ENCODE peak calls at places on chromosomes 12 and 14, in ten cellular contexts. J is ovary, B is testis, G is body of pancreas, C is SK-N-SH, N is endodermal cell, O is fibroblast of lung, X is thoracic aorta, H is A549, V is tibial artery. D is an unnamed sample. For H3K4me1, the result is how much of the 10 kb centered on the place peaks cover.

GRCh38 chr12:74646831-74647230 is 109.2 kb downstream of the ATXN7L3B start:
- DNase-seq in J (no peak), B (no peak), G (no peak), C (no peak), N (no peak), O (no peak), X (no peak), H (peak), V (no peak), D (peak)

GRCh38 chr12:86572455-86572854 is 316.3 kb upstream of the MGAT4C start:
- DNase-seq in J (no peak), B (no peak), G (no peak), C (no peak), N (no peak), O (no peak), X (no peak), H (no peak), V (no peak), D (no peak)

GRCh38 chr12:104656921-104657320 is 200.2 kb downstream of the CHST11 start:
- DNase-seq in J (no peak), B (no peak), G (no peak), C (no peak), N (no peak), O (no peak), X (no peak), H (no peak), V (peak), D (no peak)

GRCh38 chr12:24760606-24761378 is 188.1 kb downstream of the BCAT1 start:
- DNase-seq in J (no peak), B (no peak), G (no peak), C (no peak), N (no peak), O (no peak), X (no peak), H (no peak), V (no peak), D (no peak)

GRCh38 chr12:29088611-29089219 is 60.4 kb upstream of the FAR2 start:
- DNase-seq in J (no peak), B (no peak), G (no peak), C (peak), N (no peak), O (peak), X (no peak), H (peak), V (no peak), D (peak)

GRCh38 chr14:54003064-54003463 is 46.4 kb upstream of the BMP4 start:
- DNase-seq in J (no peak), B (no peak), G (no peak), C (no peak), N (no peak), O (no peak), X (no peak), H (no peak), V (no peak), D (no peak)

GRCh38 chr12:65926119-65927004 is 102.1 kb downstream of the HMGA2 start:
- DNase-seq in J (no peak), B (no peak), G (no peak), C (no peak), N (peak), O (no peak), X (no peak), H (no peak), V (no peak), D (peak)

GRCh38 chr12:116954700-116955381 is 44.1 kb downstream of the FBXW8 start:
- DNase-seq in J (peak), B (peak), G (peak), C (no peak), N (peak), O (no peak), X (no peak), H (no peak), V (peak), D (no peak)

GRCh38 chr12:31325524-31325875 is 450 bp downstream of the SINHCAF start:
- DNase-seq in J (no peak), B (no peak), G (peak), C (no peak), N (no peak), O (no peak), X (peak), H (peak), V (peak), D (peak)

GRCh38 chr12:17062296-17063061 is 456.5 kb upstream of the LMO3 start:
- DNase-seq in J (no peak), B (no peak), G (no peak), C (no peak), N (no peak), O (no peak), X (no peak), H (peak), V (no peak), D (peak)

GRCh38 chr12:112945515-112945914 is 7.2 kb downstream of the OAS3 start:
- DNase-seq in J (no peak), B (no peak), G (no peak), C (no peak), N (peak), O (no peak), X (no peak), H (no peak), V (no peak), D (no peak)

GRCh38 chr12:110355080-110355479 is 48.4 kb downstream of the ANAPC7 start:
- DNase-seq in J (no peak), B (no peak), G (no peak), C (peak), N (peak), O (peak), X (no peak), H (peak), V (no peak), D (peak)

GRCh38 chr12:90896164-90896563 is 58.8 kb downstream of the CCER1 start:
- DNase-seq in J (no peak), B (no peak), G (no peak), C (no peak), N (peak), O (peak), X (no peak), H (no peak), V (no peak), D (no peak)

GRCh38 chr12:58346032-58346632 is 404.8 kb downstream of the ATP23 start:
- DNase-seq in J (no peak), B (no peak), G (no peak), C (peak), N (no peak), O (peak), X (no peak), H (peak), V (no peak), D (peak)

GRCh38 chr14:104322531-104323466 is 184.4 kb downstream of the KIF26A start:
- DNase-seq in J (no peak), B (peak), G (no peak), C (no peak), N (peak), O (no peak), X (no peak), H (no peak), V (no peak), D (no peak)

GRCh38 chr12:133080051-133080618 is 588 bp upstream of the ZNF140 start:
- DNase-seq in J (peak), B (peak), G (peak), C (peak), N (peak), O (peak), X (peak), H (peak), V (peak), D (peak)

GRCh38 chr12:90245396-90245795 is 536.8 kb upstream of the ATP2B1 start:
- DNase-seq in J (peak), B (no peak), G (no peak), C (no peak), N (no peak), O (no peak), X (no peak), H (no peak), V (no peak), D (no peak)

GRCh38 chr12:56028511-56029165 is 7.8 kb downstream of the IKZF4 start:
- DNase-seq in J (no peak), B (no peak), G (no peak), C (no peak), N (no peak), O (peak), X (no peak), H (no peak), V (no peak), D (no peak)

GRCh38 chr14:102819790-102820330 is 42.6 kb downstream of the TRAF3 start:
- DNase-seq in J (no peak), B (no peak), G (no peak), C (no peak), N (no peak), O (no peak), X (no peak), H (no peak), V (no peak), D (peak)

GRCh38 chr14:104968153-104968527 is 10.0 kb downstream of the AHNAK2 start:
- DNase-seq in J (peak), B (peak), G (peak), C (peak), N (peak), O (peak), X (no peak), H (peak), V (peak), D (peak)

GRCh38 chr12:93796719-93797118 is 119.5 kb downstream of the CRADD start:
- DNase-seq in J (no peak), B (no peak), G (no peak), C (no peak), N (no peak), O (no peak), X (no peak), H (no peak), V (no peak), D (no peak)

GRCh38 chr12:52238206-52238840 is 5.3 kb downstream of the KRT7 start:
- DNase-seq in J (no peak), B (no peak), G (no peak), C (no peak), N (no peak), O (no peak), X (no peak), H (peak), V (no peak), D (no peak)

GRCh38 chr14:95522116-95522515 is 5.7 kb upstream of the SYNE3 start:
- DNase-seq in J (no peak), B (no peak), G (no peak), C (no peak), N (no peak), O (no peak), X (no peak), H (no peak), V (no peak), D (no peak)
- TF ChIP-seq CTCF in J (no peak), B (no peak), G (no peak), C (no peak), N (no peak), O (no peak), X (no peak), H (no peak), V (no peak), D (no peak)

DNA sequence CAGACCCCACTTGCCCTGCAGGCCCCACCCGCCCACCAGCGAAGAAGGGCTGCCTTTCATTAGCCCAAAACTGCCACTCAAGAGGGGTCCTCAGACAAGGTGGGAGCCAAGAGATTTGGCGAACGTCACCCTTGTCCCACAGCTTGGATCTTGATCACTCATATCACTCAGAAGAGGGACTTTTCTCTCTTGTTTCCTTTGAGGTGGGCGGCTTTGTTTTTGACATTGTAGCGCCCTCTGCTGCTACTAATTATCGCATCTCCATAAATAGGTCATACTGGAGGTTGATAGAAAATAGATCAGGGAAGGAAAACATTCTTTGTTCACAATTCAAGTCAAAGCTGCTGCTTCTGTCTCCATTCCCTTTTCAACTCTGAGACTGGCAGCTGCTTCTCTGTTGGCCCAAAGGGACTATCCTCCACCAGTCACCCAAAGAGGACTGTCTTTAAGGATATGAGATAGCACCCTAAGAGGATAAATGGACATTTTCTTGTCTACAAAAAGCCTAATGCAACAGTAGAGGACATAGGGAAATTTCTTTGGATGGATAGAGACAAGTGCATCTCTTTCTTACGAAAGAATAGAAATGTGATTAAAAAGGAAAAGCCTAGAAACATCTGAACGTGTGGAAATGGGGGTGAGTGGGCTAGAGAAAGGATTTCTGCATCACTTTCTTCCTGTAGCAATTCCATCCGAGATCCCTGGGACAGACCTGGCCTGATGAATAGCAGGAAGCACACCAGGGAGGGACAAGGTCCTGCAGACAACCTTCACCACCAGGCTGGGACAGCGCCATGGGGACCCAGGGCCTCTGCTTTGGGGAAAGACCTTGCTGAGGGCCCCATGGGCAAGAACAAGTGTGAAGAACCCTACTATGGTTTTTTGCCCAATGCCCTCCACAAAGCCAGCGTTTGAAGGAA is 115.8 kb downstream of the DAD1 start:
- DNase-seq in J (no peak), B (peak), G (peak), C (peak), N (peak), O (no peak), X (no peak), H (peak), V (peak), D (peak)
- H3K4me1 ChIP-seq in J (under half), B (under half), G (under half), C (under half), N (under half), O (under half), X (under half), H (under half), V (under half), D (half or more)

GRCh38 chr12:106855221-106855758 is 80.8 kb downstream of the RIC8B start:
- DNase-seq in J (no peak), B (no peak), G (no peak), C (no peak), N (no peak), O (no peak), X (no peak), H (no peak), V (no peak), D (no peak)
- TF ChIP-seq CTCF in J (no peak), B (no peak), G (no peak), C (no peak), N (no peak), O (no peak), X (no peak), H (no peak), V (no peak), D (no peak)

GRCh38 chr12:4418913-4419312 is 26.7 kb downstream of the FGF6 start:
- DNase-seq in J (no peak), B (no peak), G (no peak), C (no peak), N (peak), O (no peak), X (no peak), H (no peak), V (no peak), D (no peak)
- H3K4me1 ChIP-seq in J (under half), B (under half), G (under half), C (under half), N (under half), O (under half), X (under half), H (under half), V (under half), D (under half)